ENCODE peak calls at places on chromosomes 13 and 19, in seven cellular contexts. G is HepG2, H is PC-9, L is HCT116, C is GM23338, T is GM23248, O is PC-3. U is an unnamed sample.

GRCh38 chr13:24454100-24454499 is 58.5 kb downstream of the PARP4 start:
- DNase-seq in G (no peak), H (no peak), L (no peak), C (no peak), T (no peak), O (no peak), U (no peak)

GRCh38 chr13:76293751-76294150 is 592.5 kb downstream of the KCTD12 start:
- DNase-seq in G (no peak), H (no peak), L (no peak), C (no peak), T (peak; percentile 34), O (peak; percentile 16), U (peak; percentile 23)

GRCh38 chr13:113769106-113769505 is 10.1 kb downstream of the TMEM255B start:
- DNase-seq in G (no peak), H (no peak), L (no peak), C (no peak), T (no peak), O (no peak), U (no peak)

GRCh38 chr13:112897956-112898785 is 70.8 kb upstream of the MCF2L start:
- DNase-seq in G (no peak), H (no peak), L (no peak), C (no peak), T (no peak), O (no peak), U (no peak)

GRCh38 chr19:55672418-55672817 is 2.6 kb upstream of the EPN1 start:
- DNase-seq in G (no peak), H (no peak), L (no peak), C (no peak), T (peak; percentile 32), O (no peak), U (no peak)

GRCh38 chr19:41701401-41702075 is 6.9 kb upstream of the CEACAM5 start:
- DNase-seq in G (no peak), H (no peak), L (no peak), C (peak; percentile 87), T (peak; percentile 5), O (no peak), U (no peak)

GRCh38 chr19:45815501-45816216 is 551 bp upstream of the RSPH6A start:
- DNase-seq in G (no peak), H (no peak), L (no peak), C (peak; percentile 95), T (no peak), O (no peak), U (no peak)

GRCh38 chr13:53151692-53152421 is 123.2 kb downstream of the OLFM4 start:
- DNase-seq in G (peak; percentile 43), H (peak; percentile 14), L (peak; percentile 15), C (peak; percentile 87), T (peak; percentile 40), O (no peak), U (peak; percentile 1)

GRCh38 chr19:2389594-2389993 is 29.5 kb downstream of the TMPRSS9 start:
- DNase-seq in G (no peak), H (no peak), L (no peak), C (no peak), T (no peak), O (no peak), U (no peak)

GRCh38 chr19:36819130-36819630 is 19.0 kb downstream of the ZNF790 start:
- DNase-seq in G (no peak), H (no peak), L (no peak), C (peak; percentile 7), T (peak; percentile 9), O (no peak), U (peak; percentile 9)

GRCh38 chr13:43074824-43075510 is 51.6 kb downstream of the DNAJC15 start:
- DNase-seq in G (no peak), H (no peak), L (no peak), C (no peak), T (no peak), O (no peak), U (no peak)

GRCh38 chr13:97660488-97661086 is 226.6 kb downstream of the RAP2A start:
- DNase-seq in G (no peak), H (no peak), L (no peak), C (no peak), T (no peak), O (no peak), U (no peak)

GRCh38 chr13:89490661-89491060 is 1819.5 kb downstream of the SLITRK5 start:
- DNase-seq in G (no peak), H (no peak), L (no peak), C (no peak), T (no peak), O (no peak), U (peak; percentile 10)

GRCh38 chr13:71902676-71903075 is 35.7 kb upstream of the DACH1 start:
- DNase-seq in G (no peak), H (no peak), L (no peak), C (peak; percentile 32), T (no peak), O (no peak), U (no peak)

GRCh38 chr13:27036236-27036981 is 135.2 kb downstream of the USP12 start:
- DNase-seq in G (no peak), H (peak; percentile 11), L (peak; percentile 32), C (no peak), T (peak; percentile 30), O (peak; percentile 72), U (no peak)

GRCh38 chr19:40612831-40613668 is 11.9 kb downstream of the LTBP4 start:
- DNase-seq in G (no peak), H (peak; percentile 79), L (no peak), C (peak; percentile 93), T (peak; percentile 61), O (no peak), U (peak; percentile 41)

GRCh38 chr13:68176486-68176885 is 946.4 kb upstream of the PCDH9 start:
- DNase-seq in G (no peak), H (peak; percentile 2), L (peak; percentile 4), C (no peak), T (peak; percentile 1), O (peak; percentile 68), U (peak; percentile 89)

GRCh38 chr19:10230904-10231623 is at the start of gene S1PR2:
- DNase-seq in G (peak; percentile 36), H (peak; percentile 75), L (peak; percentile 49), C (peak; percentile 91), T (peak; percentile 91), O (peak; percentile 59), U (peak; percentile 60)

GRCh38 chr13:75372517-75372916 is 109.5 kb downstream of the TBC1D4 start:
- DNase-seq in G (peak; percentile 44), H (peak; percentile 16), L (no peak), C (peak; percentile 74), T (peak; percentile 79), O (peak; percentile 64), U (peak; percentile 78)

GRCh38 chr19:11984986-11985385 is 20.1 kb downstream of the ZNF763 start:
- DNase-seq in G (peak; percentile 39), H (no peak), L (no peak), C (peak; percentile 94), T (no peak), O (no peak), U (no peak)

GRCh38 chr19:55907746-55908145 is 24.4 kb downstream of the NLRP13 start:
- DNase-seq in G (no peak), H (no peak), L (no peak), C (no peak), T (no peak), O (no peak), U (no peak)

GRCh38 chr19:21440321-21440720 is 43.4 kb downstream of the ZNF493 start:
- DNase-seq in G (no peak), H (no peak), L (no peak), C (no peak), T (no peak), O (no peak), U (no peak)

GRCh38 chr19:19120308-19121156 is 17.7 kb downstream of the TMEM161A start:
- DNase-seq in G (peak; percentile 35), H (no peak), L (no peak), C (peak; percentile 99), T (peak; percentile 10), O (no peak), U (peak; percentile 68)

GRCh38 chr19:48638831-48639381 is 1.7 kb upstream of the DBP start:
- DNase-seq in G (no peak), H (no peak), L (no peak), C (peak; percentile 67), T (peak; percentile 28), O (no peak), U (no peak)

GRCh38 chr19:4636151-4636717 is 3.1 kb upstream of the TNFAIP8L1 start:
- DNase-seq in G (no peak), H (peak; percentile 54), L (no peak), C (peak; percentile 79), T (peak; percentile 74), O (peak; percentile 77), U (peak; percentile 38)

GRCh38 chr13:50168803-50169202 is 153.6 kb downstream of the KCNRG start:
- DNase-seq in G (no peak), H (no peak), L (no peak), C (no peak), T (no peak), O (no peak), U (no peak)
- TF ChIP-seq EZH2 in G (no peak), H (no peak), L (no peak), C (no peak), T (no peak), O (no peak), U (no peak)

GRCh38 chr19:38209671-38210457 is 14.2 kb downstream of the DPF1 start:
- DNase-seq in G (no peak), H (no peak), L (no peak), C (peak; percentile 82), T (peak; percentile 73), O (no peak), U (peak; percentile 43)
- TF ChIP-seq EZH2 in G (no peak), H (no peak), L (no peak), C (no peak), T (no peak), O (no peak), U (no peak)

GRCh38 chr19:709965-710714 is 1.4 kb downstream of the PALM start:
- DNase-seq in G (no peak), H (no peak), L (no peak), C (no peak), T (no peak), O (no peak), U (no peak)
- TF ChIP-seq EZH2 in G (no peak), H (no peak), L (no peak), C (no peak), T (peak; percentile 6), O (no peak), U (peak; percentile 62)

GRCh38 chr13:99984463-99985242 is 3.1 kb downstream of the ZIC2 start:
- DNase-seq in G (no peak), H (no peak), L (no peak), C (peak; percentile 74), T (no peak), O (no peak), U (no peak)
- TF ChIP-seq EZH2 in G (no peak), H (no peak), L (no peak), C (peak; percentile 24), T (peak; percentile 99), O (no peak), U (peak; percentile 100)

DNA sequence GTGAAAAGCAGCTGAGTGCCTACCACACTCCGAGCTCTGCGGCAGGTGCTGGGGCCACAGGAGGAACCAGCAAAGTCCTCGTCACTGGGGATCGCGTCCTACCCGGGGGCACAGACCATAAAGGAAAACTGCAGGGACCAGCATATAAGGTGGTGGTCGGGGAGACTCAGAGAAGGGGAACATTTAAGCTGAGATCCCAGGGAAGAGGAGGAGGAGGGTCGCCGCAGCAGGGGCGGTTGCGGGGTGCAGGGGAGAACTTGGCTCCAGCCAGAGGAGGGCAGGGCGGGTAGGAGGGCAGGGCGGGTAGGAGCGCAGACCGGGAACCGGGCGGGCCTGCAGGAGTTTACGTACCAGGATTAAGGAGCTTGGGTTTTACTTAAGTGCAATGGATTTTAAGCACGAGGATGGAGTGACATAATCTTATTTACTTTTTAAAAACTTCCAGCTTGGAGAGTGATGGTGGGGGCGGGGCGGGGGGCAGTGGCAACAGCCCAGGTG is 956 bp upstream of the KLK4 start:
- DNase-seq in G (no peak), H (no peak), L (no peak), C (peak; percentile 49), T (no peak), O (no peak), U (no peak)
- TF ChIP-seq EZH2 in G (no peak), H (no peak), L (no peak), C (no peak), T (no peak), O (no peak), U (no peak)

U was measured in fibroblast of lung.